ENCODE peak calls at places on chromosomes 13 and 19, in four cellular contexts. One of them, this sample, is unnamed.

GRCh38 chr19:5880604-5881078 is 10.3 kb upstream of the FUT5 start:
- DNase-seq in Calu3: no peak
- DNase-seq in nucleus accumbens: no peak
- DNase-seq in neural progenitor cell: no peak
- DNase-seq in this sample: peak; percentile 34

GRCh38 chr19:2289714-2290435 is 7.9 kb upstream of the PEAK3 start:
- DNase-seq in Calu3: no peak
- DNase-seq in nucleus accumbens: no peak
- DNase-seq in neural progenitor cell: peak; percentile 53
- DNase-seq in this sample: no peak

GRCh38 chr19:19597809-19598306 is 20.6 kb downstream of the PBX4 start:
- DNase-seq in Calu3: no peak
- DNase-seq in nucleus accumbens: no peak
- DNase-seq in neural progenitor cell: no peak
- DNase-seq in this sample: no peak

GRCh38 chr13:23322353-23323336 is 110.9 kb downstream of the SACS start:
- DNase-seq in Calu3: no peak
- DNase-seq in nucleus accumbens: peak; percentile 68
- DNase-seq in neural progenitor cell: no peak
- DNase-seq in this sample: no peak

GRCh38 chr19:42268142-42268703 is 829 bp upstream of the CIC start:
- DNase-seq in Calu3: peak; percentile 100
- DNase-seq in nucleus accumbens: peak; percentile 100
- DNase-seq in neural progenitor cell: peak; percentile 100
- DNase-seq in this sample: peak; percentile 98

GRCh38 chr19:45333609-45334303 is 6.8 kb upstream of the KLC3 start:
- DNase-seq in Calu3: no peak
- DNase-seq in nucleus accumbens: no peak
- DNase-seq in neural progenitor cell: no peak
- DNase-seq in this sample: no peak

GRCh38 chr13:20340759-20341161 is 108.6 kb upstream of the GJB6 start:
- DNase-seq in Calu3: no peak
- DNase-seq in nucleus accumbens: peak; percentile 37
- DNase-seq in neural progenitor cell: no peak
- DNase-seq in this sample: no peak

GRCh38 chr13:22135446-22135845 is 464.6 kb downstream of the FGF9 start:
- DNase-seq in Calu3: no peak
- DNase-seq in nucleus accumbens: no peak
- DNase-seq in neural progenitor cell: no peak
- DNase-seq in this sample: no peak

GRCh38 chr19:32358311-32358710 is 12.9 kb downstream of the ZNF507 start:
- DNase-seq in Calu3: no peak
- DNase-seq in nucleus accumbens: no peak
- DNase-seq in neural progenitor cell: no peak
- DNase-seq in this sample: no peak

GRCh38 chr13:33169273-33169980 is 116.1 kb downstream of the STARD13 start:
- DNase-seq in Calu3: no peak
- DNase-seq in nucleus accumbens: no peak
- DNase-seq in neural progenitor cell: no peak
- DNase-seq in this sample: no peak

GRCh38 chr13:48161530-48162179 is 66.8 kb upstream of the MED4 start:
- DNase-seq in Calu3: no peak
- DNase-seq in nucleus accumbens: peak; percentile 39
- DNase-seq in neural progenitor cell: no peak
- DNase-seq in this sample: no peak

GRCh38 chr19:34484328-34484727 is 2.8 kb downstream of the WTIP start:
- DNase-seq in Calu3: no peak
- DNase-seq in nucleus accumbens: no peak
- DNase-seq in neural progenitor cell: no peak
- DNase-seq in this sample: no peak

GRCh38 chr19:5665781-5666513 is 14.4 kb downstream of the MICOS13 start:
- DNase-seq in Calu3: no peak
- DNase-seq in nucleus accumbens: no peak
- DNase-seq in neural progenitor cell: no peak
- DNase-seq in this sample: peak; percentile 78

GRCh38 chr13:46389985-46390384 is 2.9 kb upstream of the RUBCNL start:
- DNase-seq in Calu3: peak; percentile 11
- DNase-seq in nucleus accumbens: peak; percentile 85
- DNase-seq in neural progenitor cell: peak; percentile 60
- DNase-seq in this sample: no peak

GRCh38 chr19:29690842-29691241 is 24.2 kb downstream of the C19orf12 start:
- DNase-seq in Calu3: peak; percentile 43
- DNase-seq in nucleus accumbens: no peak
- DNase-seq in neural progenitor cell: peak; percentile 37
- DNase-seq in this sample: peak; percentile 31

GRCh38 chr19:14073232-14073924 is 792 bp downstream of the MISP3 start:
- DNase-seq in Calu3: peak; percentile 78
- DNase-seq in nucleus accumbens: peak; percentile 77
- DNase-seq in neural progenitor cell: peak; percentile 92
- DNase-seq in this sample: peak; percentile 71

This sample was measured in ACHN.